ENCODE peak calls at places on chromosomes 6 and 20, in four cellular contexts. N is K562, O is H1, L is GM12878. R is an unnamed sample.

GRCh38 chr6:121522771-121523386 is 87.4 kb downstream of the GJA1 start:
- DNase-seq in N (no peak), O (no peak), L (no peak), R (no peak)

GRCh38 chr6:74319292-74319691 is 623.3 kb downstream of the CD109 start:
- DNase-seq in N (no peak), O (no peak), L (no peak), R (no peak)

GRCh38 chr6:128238248-128238647 is 282.2 kb downstream of the PTPRK start:
- DNase-seq in N (no peak), O (no peak), L (no peak), R (no peak)

GRCh38 chr6:137094411-137095008 is 49.7 kb upstream of the IL20RA start:
- DNase-seq in N (peak; percentile 65), O (peak; percentile 65), L (peak; percentile 91), R (peak; percentile 56)

GRCh38 chr20:35144694-35145093 is 2.4 kb downstream of the EDEM2 start:
- DNase-seq in N (no peak), O (no peak), L (peak; percentile 36), R (no peak)

GRCh38 chr6:36326351-36326995 is 10.2 kb downstream of the BNIP5 start:
- DNase-seq in N (no peak), O (no peak), L (no peak), R (peak; percentile 58)

GRCh38 chr6:39898625-39899024 is 35.6 kb downstream of the MOCS1 start:
- DNase-seq in N (no peak), O (no peak), L (no peak), R (no peak)

GRCh38 chr20:49579874-49580817 is 12.2 kb upstream of the PTGIS start:
- DNase-seq in N (no peak), O (no peak), L (no peak), R (no peak)

GRCh38 chr6:83309344-83309743 is 116.2 kb downstream of the RWDD2A start:
- DNase-seq in N (no peak), O (no peak), L (no peak), R (no peak)

GRCh38 chr6:114304304-114304887 is 38.4 kb downstream of the HS3ST5 start:
- DNase-seq in N (no peak), O (no peak), L (no peak), R (no peak)

GRCh38 chr6:55794136-55794812 is 81.1 kb downstream of the BMP5 start:
- DNase-seq in N (no peak), O (no peak), L (no peak), R (no peak)

GRCh38 chr20:3115190-3116107 is 30.9 kb upstream of the AVP start:
- DNase-seq in N (peak; percentile 78), O (peak; percentile 64), L (peak; percentile 2), R (peak; percentile 89)

GRCh38 chr20:1562622-1563021 is 5.1 kb upstream of the SIRPD start:
- DNase-seq in N (peak; percentile 0), O (no peak), L (no peak), R (no peak)
- TF ChIP-seq NRF1 in N (no peak), O (no peak), L (no peak), R (no peak)

GRCh38 chr6:167568407-167569024 is 243.6 kb downstream of the TTLL2 start:
- DNase-seq in N (no peak), O (no peak), L (no peak), R (no peak)

GRCh38 chr6:167570460-167571400 is 245.8 kb downstream of the TTLL2 start:
- DNase-seq in N (no peak), O (no peak), L (no peak), R (no peak)

GRCh38 chr6:167569879-167570278 is 245.0 kb downstream of the TTLL2 start:
- DNase-seq in N (no peak), O (no peak), L (no peak), R (no peak)

GRCh38 chr6:167567142-167568033 is 242.5 kb downstream of the TTLL2 start:
- DNase-seq in N (no peak), O (no peak), L (no peak), R (no peak)

DNA sequence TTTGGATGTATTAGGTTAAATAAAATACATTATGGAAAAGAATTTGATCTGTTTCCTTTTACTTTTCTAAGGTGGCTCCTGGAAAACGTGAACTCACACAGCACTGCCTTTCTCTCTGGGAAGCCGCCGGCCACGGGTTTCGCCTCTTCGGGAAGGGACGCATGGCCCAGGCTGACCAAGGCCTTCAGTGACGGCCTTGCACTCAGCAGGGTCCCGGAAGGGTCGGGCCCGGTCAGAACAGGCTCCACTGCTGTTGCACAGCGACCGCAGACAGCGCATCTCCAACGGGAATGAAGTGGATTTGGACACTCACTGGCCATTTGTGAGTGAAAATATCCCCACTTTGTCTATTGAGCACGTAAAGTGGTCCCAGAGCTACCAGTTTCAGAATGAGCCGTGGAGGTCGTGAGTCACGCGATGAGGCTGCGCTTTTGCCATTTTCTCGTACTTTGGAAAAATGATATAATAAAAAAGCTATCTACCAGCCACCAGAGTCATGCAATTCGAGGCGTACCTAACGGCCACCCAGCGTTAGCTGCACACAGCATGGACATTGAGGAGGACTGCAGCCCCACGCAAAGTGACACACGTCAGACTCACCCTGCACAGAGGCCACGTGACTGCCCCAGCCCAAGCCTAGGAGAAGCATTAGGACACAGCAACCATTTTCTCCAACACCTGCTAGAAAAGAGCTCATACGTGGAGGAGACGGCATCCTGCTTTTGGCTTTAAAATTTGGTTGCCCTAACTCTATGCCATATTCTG is 244.3 kb downstream of the TTLL2 start:
- DNase-seq in N (no peak), O (no peak), L (no peak), R (no peak)
- TF ChIP-seq GABPA in N (no peak), O (no peak), L (no peak), R (no peak)

GRCh38 chr6:43455034-43455747 is at the start of gene DLK2:
- DNase-seq in N (peak; percentile 88), O (peak; percentile 58), L (no peak), R (peak; percentile 86)
- TF ChIP-seq NRF1 in N (no peak), O (no peak), L (no peak), R (no peak)

DNA sequence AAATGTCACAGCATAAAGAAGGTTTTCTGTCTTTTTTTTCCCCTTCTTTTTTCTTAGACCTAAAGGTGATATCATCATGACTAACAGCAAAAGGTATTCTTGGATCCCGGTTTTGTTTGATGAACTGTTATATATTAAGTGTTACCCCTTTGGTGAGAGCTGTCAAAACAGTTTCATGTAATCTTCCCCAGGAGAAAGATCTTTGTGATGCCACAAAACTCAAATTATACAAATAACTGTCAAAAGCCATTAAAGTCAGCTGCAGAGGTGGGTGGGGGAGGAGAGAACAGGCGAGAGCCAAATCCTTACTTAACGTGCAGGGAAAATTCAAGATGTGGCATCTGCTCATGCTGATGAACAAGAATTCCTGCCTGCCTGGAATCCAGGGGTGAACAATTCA is 258.2 kb downstream of the BMP7 start:
- DNase-seq in N (no peak), O (no peak), L (no peak), R (no peak)
- TF ChIP-seq GABPA in N (no peak), O (no peak), L (no peak), R (no peak)

GRCh38 chr20:17875106-17875980 is 93.3 kb downstream of the SNX5 start:
- DNase-seq in N (no peak), O (no peak), L (no peak), R (no peak)
- TF ChIP-seq NRF1 in N (no peak), O (no peak), L (no peak), R (no peak)

GRCh38 chr6:1144842-1145755 is 166.8 kb upstream of the FOXQ1 start:
- DNase-seq in N (no peak), O (no peak), L (no peak), R (no peak)

GRCh38 chr6:1145756-1146218 is 166.1 kb upstream of the FOXQ1 start:
- DNase-seq in N (no peak), O (no peak), L (no peak), R (no peak)

GRCh38 chr6:1143655-1144054 is 168.2 kb upstream of the FOXQ1 start:
- DNase-seq in N (no peak), O (no peak), L (no peak), R (no peak)

GRCh38 chr6:1146500-1146899 is 165.4 kb upstream of the FOXQ1 start:
- DNase-seq in N (no peak), O (no peak), L (no peak), R (no peak)
- TF ChIP-seq GABPA in N (no peak), O (no peak), L (no peak), R (no peak)